ENCODE peak calls at places on chromosome X, in eight cellular contexts. Q is astrocyte of the hippocampus; N is germinal center; X is omental fat pad; P is GM23338; B is NCI-H2029; J is activated T-helper 1 cell treated with anti-CD3 and anti-CD28 coated beads, Interleukin-2, amount 50 U/mL, for 16 hours; I is cardiac fibroblast. S is an unnamed sample.

GRCh38 chrX:110847334-110847733 is 51.7 kb upstream of the CHRDL1 start:
- DNase-seq in I (peak), B (peak), P (peak), X (no peak), Q (peak), N (peak), J (no peak), S (peak)

GRCh38 chrX:150459168-150459567 is 96.1 kb downstream of the MAMLD1 start:
- DNase-seq in Q (no peak), I (no peak), N (no peak), X (no peak), B (no peak), P (no peak), J (no peak), S (no peak)

GRCh38 chrX:150238656-150239382 is 124.3 kb upstream of the MAMLD1 start:
- DNase-seq in B (no peak), P (peak), I (no peak), Q (no peak), N (no peak), J (no peak), X (no peak), S (no peak)

GRCh38 chrX:151183233-151183632 is 6.8 kb downstream of the GPR50 start:
- DNase-seq in P (no peak), B (no peak), N (no peak), I (no peak), X (no peak), J (no peak), Q (no peak), S (no peak)

GRCh38 chrX:110703641-110704040 is 92.0 kb downstream of the CHRDL1 start:
- DNase-seq in P (no peak), X (no peak), I (no peak), N (no peak), Q (no peak), B (no peak), J (no peak), S (no peak)

GRCh38 chrX:13752646-13753045 is 18.1 kb downstream of the OFD1 start:
- DNase-seq in N (peak), Q (no peak), I (no peak), J (no peak), B (no peak), X (no peak), P (no peak), S (no peak)

GRCh38 chrX:151871244-151871643 is 41.4 kb upstream of the MAGEA4 start:
- DNase-seq in B (no peak), Q (peak), I (peak), N (no peak), J (no peak), X (no peak), P (no peak), S (no peak)

GRCh38 chrX:121570072-121570841 is 522.8 kb downstream of the GLUD2 start:
- DNase-seq in Q (peak), P (no peak), B (peak), X (no peak), N (no peak), I (no peak), J (no peak), S (no peak)

GRCh38 chrX:31333181-31333831 is 261.5 kb upstream of the FTHL17 start:
- DNase-seq in X (no peak), B (no peak), Q (peak), N (no peak), I (peak), J (no peak), P (no peak), S (peak)

GRCh38 chrX:18935893-18936292 is 48.0 kb downstream of the PHKA2 start:
- DNase-seq in J (no peak), I (no peak), Q (no peak), B (no peak), X (no peak), P (no peak), N (no peak), S (no peak)

GRCh38 chrX:13876652-13877051 is 59.8 kb upstream of the GPM6B start:
- DNase-seq in J (no peak), N (no peak), X (no peak), B (no peak), I (peak), P (no peak), Q (peak), S (peak)

GRCh38 chrX:15469613-15470012 is 23.5 kb downstream of the PIR start:
- DNase-seq in P (no peak), Q (no peak), N (no peak), X (no peak), I (no peak), J (no peak), B (no peak), S (no peak)